ENCODE peak calls at places on chromosomes 6 and 20, in ten cellular contexts. N is fibroblast of pulmonary artery, E is endodermal cell, D is fibroblast of mammary gland, G is neural progenitor cell, Z is breast epithelium, I is astrocyte of the cerebellum, X is heart left ventricle, S is AG10803, K is A549. L is an unnamed sample.

GRCh38 chr6:27505209-27506027 is 32.5 kb upstream of the ZNF184 start:
- DNase-seq in N (peak; percentile 48), E (peak; percentile 96), D (peak; percentile 82), G (peak; percentile 70), Z (peak; percentile 81), I (no peak), X (no peak), S (peak; percentile 37), K (peak; percentile 92), L (peak; percentile 31)

GRCh38 chr6:106866875-106867658 is 107.5 kb downstream of the CD24 start:
- DNase-seq in N (no peak), E (no peak), D (no peak), G (peak; percentile 7), Z (no peak), I (no peak), X (no peak), S (no peak), K (no peak), L (no peak)

GRCh38 chr20:41848180-41848579 is 230.0 kb upstream of the CHD6 start:
- DNase-seq in N (no peak), E (no peak), D (no peak), G (no peak), Z (no peak), I (no peak), X (no peak), S (no peak), K (peak; percentile 5), L (no peak)

GRCh38 chr20:51496964-51497363 is 45.6 kb downstream of the NFATC2 start:
- DNase-seq in N (no peak), E (peak; percentile 26), D (no peak), G (no peak), Z (no peak), I (no peak), X (no peak), S (no peak), K (no peak), L (no peak)

GRCh38 chr6:92460133-92460532 is 959.2 kb downstream of the EPHA7 start:
- DNase-seq in N (no peak), E (no peak), D (no peak), G (no peak), Z (no peak), I (no peak), X (no peak), S (no peak), K (no peak), L (no peak)

GRCh38 chr6:127581576-127581975 is 4.6 kb downstream of the C6orf58 start:
- DNase-seq in N (no peak), E (no peak), D (no peak), G (no peak), Z (no peak), I (no peak), X (no peak), S (no peak), K (no peak), L (no peak)

GRCh38 chr6:142927904-142928303 is 17.1 kb downstream of the HIVEP2 start:
- DNase-seq in N (peak; percentile 45), E (no peak), D (no peak), G (no peak), Z (no peak), I (no peak), X (no peak), S (no peak), K (no peak), L (peak; percentile 51)

GRCh38 chr6:16069222-16069621 is 59.7 kb upstream of the MYLIP start:
- DNase-seq in N (no peak), E (no peak), D (no peak), G (no peak), Z (no peak), I (no peak), X (no peak), S (no peak), K (no peak), L (no peak)

GRCh38 chr6:88865275-88865674 is 98.1 kb downstream of the RNGTT start:
- DNase-seq in N (no peak), E (no peak), D (no peak), G (no peak), Z (no peak), I (no peak), X (no peak), S (no peak), K (no peak), L (no peak)

GRCh38 chr6:88866856-88867255 is 96.6 kb downstream of the RNGTT start:
- DNase-seq in N (no peak), E (no peak), D (peak; percentile 17), G (no peak), Z (no peak), I (peak; percentile 74), X (no peak), S (peak; percentile 24), K (no peak), L (no peak)

GRCh38 chr6:88869263-88870023 is 94.0 kb downstream of the RNGTT start:
- DNase-seq in N (no peak), E (no peak), D (peak; percentile 58), G (no peak), Z (no peak), I (no peak), X (no peak), S (peak; percentile 11), K (no peak), L (peak; percentile 81)

GRCh38 chr6:88868559-88868860 is 94.9 kb downstream of the RNGTT start:
- DNase-seq in N (peak; percentile 4), E (no peak), D (peak; percentile 86), G (no peak), Z (no peak), I (no peak), X (no peak), S (no peak), K (no peak), L (no peak)

GRCh38 chr6:88867841-88868558 is 95.4 kb downstream of the RNGTT start:
- DNase-seq in N (peak; percentile 17), E (no peak), D (no peak), G (no peak), Z (no peak), I (no peak), X (no peak), S (peak; percentile 25), K (peak; percentile 54), L (peak; percentile 32)
- TF ChIP-seq CTCF in N (no peak), E (no peak), D (no peak), G (no peak), Z (no peak), I (no peak), X (no peak), S (no peak), K (no peak), L (no peak)

GRCh38 chr20:6008254-6008653 is 45.6 kb downstream of the LRRN4 start:
- DNase-seq in N (peak; percentile 97), E (no peak), D (peak; percentile 97), G (peak; percentile 16), Z (peak; percentile 45), I (peak; percentile 86), X (no peak), S (peak; percentile 97), K (peak; percentile 78), L (peak; percentile 96)

GRCh38 chr20:6007094-6007528 is 46.7 kb downstream of the LRRN4 start:
- DNase-seq in N (no peak), E (no peak), D (no peak), G (peak; percentile 9), Z (no peak), I (no peak), X (no peak), S (no peak), K (no peak), L (peak; percentile 11)

GRCh38 chr20:6012166-6012565 is 41.7 kb downstream of the LRRN4 start:
- DNase-seq in N (no peak), E (no peak), D (no peak), G (no peak), Z (no peak), I (no peak), X (no peak), S (no peak), K (no peak), L (no peak)

GRCh38 chr20:6006603-6006949 is 47.3 kb downstream of the LRRN4 start:
- DNase-seq in N (no peak), E (no peak), D (no peak), G (no peak), Z (no peak), I (no peak), X (no peak), S (no peak), K (no peak), L (no peak)

DNA sequence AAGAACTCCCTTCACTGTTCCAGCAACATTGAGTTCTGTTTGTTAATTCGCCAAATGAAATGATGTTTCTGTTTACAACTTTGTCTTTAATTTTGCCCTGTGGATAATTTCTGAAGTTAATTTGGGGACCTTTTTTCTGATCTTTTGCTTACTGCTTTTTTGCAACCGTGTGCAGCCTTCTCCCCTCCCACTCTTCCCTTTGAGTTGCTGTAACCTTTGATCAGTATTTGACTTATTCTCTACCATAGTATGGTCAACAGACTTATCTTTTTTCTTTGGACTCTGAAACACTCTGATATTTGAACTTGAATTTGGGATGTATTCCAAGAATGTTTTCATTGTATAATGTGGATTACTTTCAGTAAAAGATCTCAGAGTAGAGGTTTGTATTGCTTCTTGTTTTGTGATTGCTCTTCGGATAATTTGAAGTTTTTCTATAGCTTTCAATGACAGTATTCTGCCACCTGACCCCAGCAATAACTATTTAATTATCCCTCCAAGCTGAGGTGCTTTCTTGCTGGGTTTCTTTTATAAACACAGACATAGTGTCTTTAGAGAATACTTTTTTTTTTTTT is 46.2 kb downstream of the LRRN4 start:
- DNase-seq in N (no peak), E (no peak), D (no peak), G (no peak), Z (no peak), I (no peak), X (no peak), S (no peak), K (no peak), L (no peak)
- H3K4me3 ChIP-seq in N (peak overlapping the region; percentile 69), E (peak overlapping the region; percentile 98), D (peak overlapping the region; percentile 67), G (peak overlapping the region; percentile 97), Z (peak overlapping the region; percentile 79), I (peak overlapping the region; percentile 62), X (peak overlapping the region; percentile 91), S (peak overlapping the region; percentile 84), K (peak overlapping the region; percentile 70), L (peak overlapping the region; percentile 79)

DNA sequence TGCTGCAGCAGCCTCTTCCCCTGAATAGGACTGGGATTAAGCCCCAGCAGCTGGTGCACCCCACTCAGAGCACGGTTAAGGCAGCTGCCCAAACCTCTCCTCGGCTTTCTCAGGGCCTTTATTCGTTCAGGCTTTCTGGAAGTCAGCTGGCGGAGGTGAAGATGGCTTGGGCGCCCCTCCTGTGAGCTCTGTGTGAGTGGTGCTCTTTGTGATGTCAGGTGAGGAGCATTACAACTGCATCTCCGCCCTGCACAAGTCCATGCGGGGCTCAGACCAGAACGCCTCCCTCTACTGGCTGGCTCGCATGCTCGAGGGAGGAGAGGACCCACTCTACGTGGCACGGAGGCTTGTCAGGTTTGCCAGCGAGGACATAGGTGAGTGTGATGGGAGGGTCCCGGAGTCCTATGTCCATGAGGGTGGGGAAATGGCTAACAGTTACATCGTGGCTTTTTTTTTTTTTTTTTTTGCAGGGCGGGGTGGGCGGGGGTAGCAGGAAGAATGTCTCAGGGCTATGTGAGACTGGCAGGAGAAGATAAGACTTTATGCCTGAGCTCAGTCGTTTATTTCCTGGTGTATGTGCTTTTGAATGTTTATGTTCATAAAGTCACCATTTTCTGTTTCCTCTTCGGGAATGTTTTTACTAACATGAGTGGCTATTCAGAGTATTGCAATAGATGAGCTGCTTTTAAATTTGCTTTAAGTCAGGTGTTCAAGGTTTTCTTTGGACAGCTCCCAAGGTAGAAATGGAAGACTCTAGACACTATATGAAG is 18.2 kb downstream of the WRNIP1 start:
- DNase-seq in N (no peak), E (peak; percentile 75), D (no peak), G (peak; percentile 30), Z (no peak), I (no peak), X (no peak), S (no peak), K (no peak), L (no peak)
- TF ChIP-seq CTCF in N (peak; percentile 1), E (peak; percentile 54), D (no peak), G (peak; percentile 28), Z (no peak), I (peak; percentile 6), X (no peak), S (no peak), K (no peak), L (peak; percentile 22)

GRCh38 chr20:50320005-50320909 is 129.6 kb downstream of the CEBPB start:
- DNase-seq in N (no peak), E (peak; percentile 86), D (no peak), G (no peak), Z (peak; percentile 21), I (no peak), X (no peak), S (no peak), K (no peak), L (no peak)
- H3K4me3 ChIP-seq in N (peak overlapping the region; percentile 45), E (no peak overlapping the region), D (peak overlapping the region; percentile 48), G (no peak overlapping the region), Z (peak overlapping the region; percentile 12), I (peak overlapping the region; percentile 34), X (no peak overlapping the region), S (peak overlapping the region; percentile 62), K (peak overlapping the region; percentile 76), L (peak overlapping the region; percentile 52)

L was measured in fibroblast of villous mesenchyme.